ENCODE peak calls at places on chromosome 18, in four cellular contexts. G, I, X and L are unnamed samples.

GRCh38 chr18:63965716-63966330 is 4.1 kb upstream of the SERPINB8 start:
- DNase-seq in X (no peak), G (no peak), I (no peak), L (no peak)

GRCh38 chr18:13452448-13452811 is 233.9 kb downstream of the LDLRAD4 start:
- DNase-seq in I (peak), X (no peak), G (no peak), L (no peak)

GRCh38 chr18:47758000-47758399 is 172.5 kb downstream of the SMAD2 start:
- DNase-seq in X (no peak), I (no peak), G (no peak), L (no peak)

GRCh38 chr18:8982416-8983183 is 119.9 kb upstream of the NDUFV2 start:
- DNase-seq in I (no peak), X (no peak), G (peak), L (peak)

GRCh38 chr18:9944805-9945204 is 31.0 kb downstream of the VAPA start:
- DNase-seq in G (no peak), X (no peak), I (no peak), L (no peak)

GRCh38 chr18:26536032-26536431 is 12.3 kb downstream of the KCTD1 start:
- DNase-seq in I (no peak), X (no peak), G (no peak), L (no peak)

GRCh38 chr18:54717673-54718435 is 110.4 kb upstream of the RAB27B start:
- DNase-seq in X (no peak), I (peak), G (peak), L (no peak)

GRCh38 chr18:23337599-23338444 is 115.3 kb upstream of the RIOK3 start:
- DNase-seq in G (peak), X (no peak), I (no peak), L (no peak)

GRCh38 chr18:7273301-7273911 is 42.5 kb downstream of the LRRC30 start:
- DNase-seq in X (no peak), I (no peak), G (no peak), L (no peak)

GRCh38 chr18:32911660-32912284 is 138.9 kb upstream of the KLHL14 start:
- DNase-seq in I (no peak), G (no peak), X (no peak), L (no peak)

GRCh38 chr18:80171190-80171872 is 62.3 kb downstream of the ADNP2 start:
- DNase-seq in I (no peak), X (no peak), G (peak), L (no peak)

GRCh38 chr18:34551824-34552223 is 158.3 kb upstream of the DTNA start:
- DNase-seq in I (no peak), G (no peak), X (no peak), L (no peak)

GRCh38 chr18:37611623-37612279 is 46.2 kb upstream of the CELF4 start:
- DNase-seq in X (no peak), G (no peak), I (no peak), L (no peak)

GRCh38 chr18:51417643-51418483 is 220.4 kb upstream of the MEX3C start:
- DNase-seq in I (no peak), X (no peak), G (peak), L (no peak)

GRCh38 chr18:75376004-75376403 is 51.5 kb downstream of the SMIM21 start:
- DNase-seq in X (no peak), G (no peak), I (no peak), L (no peak)

GRCh38 chr18:48926420-48926857 is 24.3 kb downstream of the SMAD7 start:
- DNase-seq in I (no peak), G (no peak), X (no peak), L (no peak)

GRCh38 chr18:73614812-73615211 is 532.8 kb downstream of the FBXO15 start:
- DNase-seq in X (no peak), I (no peak), G (no peak), L (peak)

GRCh38 chr18:50429207-50429948 is 54.5 kb downstream of the SKA1 start:
- DNase-seq in X (no peak), I (no peak), G (peak), L (no peak)

GRCh38 chr18:49193896-49194295 is 243.1 kb upstream of the SMAD7 start:
- DNase-seq in I (no peak), X (no peak), G (no peak), L (no peak)

GRCh38 chr18:77074431-77074830 is 58.2 kb downstream of the MBP start:
- DNase-seq in I (no peak), X (no peak), G (no peak), L (no peak)

GRCh38 chr18:62880673-62881364 is 165.5 kb downstream of the PHLPP1 start:
- DNase-seq in G (no peak), X (no peak), I (no peak), L (no peak)

GRCh38 chr18:5512191-5512590 is 31.6 kb downstream of the EPB41L3 start:
- DNase-seq in I (no peak), G (no peak), X (no peak), L (no peak)

GRCh38 chr18:67662996-67663395 is 146.5 kb upstream of the DSEL start:
- DNase-seq in G (no peak), X (no peak), I (no peak), L (no peak)

GRCh38 chr18:68461635-68462034 is 253.3 kb downstream of the TMX3 start:
- DNase-seq in G (no peak), I (no peak), X (no peak), L (no peak)

GRCh38 chr18:50285631-50286321 is 1.7 kb downstream of the CXXC1 start:
- DNase-seq in X (no peak), I (no peak), G (no peak), L (no peak)

GRCh38 chr18:3441290-3441689 is 8.7 kb upstream of the TGIF1 start:
- DNase-seq in G (peak), X (no peak), I (peak), L (no peak)

GRCh38 chr18:36120297-36120696 is 8.8 kb downstream of the SLC39A6 start:
- DNase-seq in X (no peak), G (no peak), I (no peak), L (no peak)

GRCh38 chr18:61528961-61529360 is 195.7 kb downstream of the CDH20 start:
- DNase-seq in X (no peak), G (no peak), I (no peak), L (no peak)

GRCh38 chr18:48828713-48829442 is 121.9 kb downstream of the SMAD7 start:
- DNase-seq in X (no peak), G (no peak), I (no peak), L (no peak)

GRCh38 chr18:23716516-23716915 is 27.3 kb downstream of the LAMA3 start:
- DNase-seq in I (no peak), G (peak), X (no peak), L (peak)

GRCh38 chr18:33116376-33116775 is 324.1 kb downstream of the CCDC178 start:
- DNase-seq in G (no peak), I (no peak), X (no peak), L (no peak)

GRCh38 chr18:74251297-74252031 is 40.3 kb downstream of the CYB5A start:
- DNase-seq in G (no peak), X (no peak), I (no peak), L (peak)

GRCh38 chr18:48336332-48336731 is 72.9 kb downstream of the ZBTB7C start:
- DNase-seq in X (no peak), G (no peak), I (no peak), L (no peak)